ENCODE peak calls at places on chromosomes 4 and X, in nine cellular contexts. S is NB4, J is bronchial epithelial cell, H is AG04449, U is neural crest cell, P is tibial nerve, I is RWPE1, V is WTC11, B is mesothelial cell of epicardium. T is an unnamed sample.
A peak's percentile ranks its signal among the peaks of the same experiment; 100 is the strongest.

GRCh38 chr4:56048621-56049427 is 100.1 kb downstream of the CEP135 start:
- DNase-seq in J (no peak), V (peak; percentile 70), P (no peak), I (peak; percentile 52), S (peak; percentile 74), U (peak; percentile 68), H (no peak), B (peak; percentile 45), T (no peak)

GRCh38 chr4:10083861-10084641 is 32.5 kb downstream of the WDR1 start:
- DNase-seq in V (peak; percentile 1), H (no peak), U (no peak), I (no peak), P (no peak), J (no peak), B (peak; percentile 10), S (no peak), T (peak; percentile 18)

GRCh38 chr4:181006509-181007290 is 1236.5 kb upstream of the TENM3 start:
- DNase-seq in H (no peak), B (no peak), P (no peak), V (no peak), U (no peak), I (no peak), S (no peak), J (no peak), T (no peak)

GRCh38 chr4:56410247-56410646 is 23.0 kb upstream of the AASDH start:
- DNase-seq in H (peak; percentile 83), I (peak; percentile 91), B (no peak), U (no peak), P (peak; percentile 78), S (peak; percentile 29), J (peak; percentile 99), V (no peak), T (no peak)

GRCh38 chr4:94483895-94484294 is 32.2 kb downstream of the PDLIM5 start:
- DNase-seq in V (no peak), U (no peak), H (no peak), P (no peak), S (no peak), B (no peak), J (no peak), I (no peak), T (no peak)

GRCh38 chrX:19578956-19579355 is 63.6 kb upstream of the MAP3K15 start:
- DNase-seq in I (no peak), H (no peak), U (no peak), P (no peak), V (no peak), J (no peak), S (no peak), B (no peak), T (no peak)

GRCh38 chr4:48187813-48188212 is 53.8 kb upstream of the TXK start:
- DNase-seq in P (no peak), I (no peak), J (no peak), U (no peak), H (no peak), B (no peak), S (no peak), V (no peak), T (no peak)

GRCh38 chr4:65791807-65792308 is 121.6 kb upstream of the EPHA5 start:
- DNase-seq in H (no peak), P (no peak), B (no peak), I (no peak), V (no peak), U (no peak), J (peak; percentile 2), S (peak; percentile 4), T (no peak)

GRCh38 chrX:156000361-156000926 is 2.9 kb downstream of the IL9R start:
- DNase-seq in U (no peak), V (no peak), J (no peak), H (no peak), I (no peak), P (no peak), S (no peak), B (no peak), T (no peak)

GRCh38 chr4:172822322-172822721 is 346.3 kb upstream of the GALNT7 start:
- DNase-seq in H (no peak), S (no peak), P (no peak), V (no peak), I (no peak), B (no peak), J (no peak), U (no peak), T (no peak)

GRCh38 chrX:66731398-66731797 is 92.5 kb upstream of the EDA2R start:
- DNase-seq in U (no peak), V (no peak), S (peak; percentile 56), B (no peak), J (peak; percentile 43), I (no peak), P (no peak), H (no peak), T (no peak)
- TF ChIP-seq CTCF in U (peak; percentile 56), V (no peak), S (peak; percentile 19), B (peak; percentile 31), J (peak; percentile 26), I (peak; percentile 25), P (peak; percentile 24), H (peak; percentile 21), T (no peak)

GRCh38 chr4:6684656-6685055 is 9.0 kb upstream of the S100P start:
- DNase-seq in J (no peak), U (no peak), P (no peak), V (no peak), H (no peak), B (no peak), I (no peak), S (no peak), T (no peak)

GRCh38 chr4:6676722-6677558 is 16.7 kb upstream of the S100P start:
- DNase-seq in B (no peak), H (no peak), I (no peak), S (no peak), J (no peak), V (no peak), U (no peak), P (no peak), T (no peak)

GRCh38 chr4:6680372-6681034 is 13.2 kb upstream of the S100P start:
- DNase-seq in S (peak; percentile 48), J (no peak), I (no peak), H (no peak), B (no peak), P (no peak), V (peak; percentile 65), U (no peak), T (no peak)

GRCh38 chr4:6682862-6683590 is 10.7 kb upstream of the S100P start:
- DNase-seq in P (no peak), U (no peak), V (no peak), I (no peak), S (peak; percentile 94), J (no peak), H (no peak), B (no peak), T (no peak)

GRCh38 chr4:6681191-6681590 is 12.5 kb upstream of the S100P start:
- DNase-seq in B (no peak), U (no peak), J (no peak), I (no peak), P (no peak), V (peak; percentile 49), H (no peak), S (peak; percentile 43), T (no peak)
- TF ChIP-seq CTCF in B (no peak), U (no peak), J (peak; percentile 43), I (peak; percentile 19), P (no peak), V (no peak), H (no peak), S (peak; percentile 47), T (no peak)

GRCh38 chrX:121216979-121217378 is 169.6 kb downstream of the GLUD2 start:
- DNase-seq in U (no peak), I (no peak), B (no peak), V (no peak), J (no peak), S (no peak), P (no peak), H (no peak), T (no peak)
- TF ChIP-seq CTCF in U (no peak), I (no peak), B (no peak), V (no peak), J (no peak), S (no peak), P (no peak), H (no peak), T (no peak)

GRCh38 chr4:19224820-19225219 is 1026.9 kb upstream of the SLIT2 start:
- DNase-seq in B (no peak), S (peak; percentile 40), I (no peak), V (no peak), P (no peak), H (no peak), J (peak; percentile 47), U (no peak), T (no peak)
- TF ChIP-seq CTCF in B (peak; percentile 71), S (no peak), I (peak; percentile 42), V (no peak), P (peak; percentile 43), H (no peak), J (no peak), U (peak; percentile 71), T (no peak)

GRCh38 chrX:97199501-97199900 is 315.8 kb downstream of the RPA4 start:
- DNase-seq in P (no peak), S (no peak), I (no peak), B (no peak), J (no peak), U (no peak), H (no peak), V (no peak), T (no peak)

GRCh38 chrX:97200454-97200853 is 316.7 kb downstream of the RPA4 start:
- DNase-seq in I (no peak), S (no peak), B (no peak), P (no peak), U (no peak), V (peak; percentile 36), H (no peak), J (no peak), T (no peak)
- TF ChIP-seq CTCF in I (no peak), S (no peak), B (no peak), P (no peak), U (no peak), V (no peak), H (no peak), J (no peak), T (no peak)

GRCh38 chrX:46690818-46691217 is 68.1 kb downstream of the SLC9A7 start:
- DNase-seq in H (no peak), V (no peak), B (no peak), J (no peak), I (no peak), U (no peak), P (no peak), S (no peak), T (no peak)
- TF ChIP-seq CTCF in H (no peak), V (no peak), B (no peak), J (no peak), I (no peak), U (no peak), P (no peak), S (no peak), T (no peak)

GRCh38 chrX:80755174-80755573 is 54.5 kb downstream of the BRWD3 start:
- DNase-seq in S (no peak), J (no peak), B (no peak), P (no peak), I (no peak), H (no peak), U (no peak), V (no peak), T (no peak)

GRCh38 chrX:80747832-80748231 is 61.8 kb downstream of the BRWD3 start:
- DNase-seq in U (no peak), J (peak; percentile 39), V (no peak), P (no peak), H (no peak), S (no peak), I (no peak), B (no peak), T (no peak)

GRCh38 chrX:80749404-80749803 is 60.3 kb downstream of the BRWD3 start:
- DNase-seq in V (no peak), S (no peak), U (no peak), P (no peak), H (no peak), J (no peak), I (no peak), B (no peak), T (no peak)

GRCh38 chrX:80751456-80751855 is 58.2 kb downstream of the BRWD3 start:
- DNase-seq in U (no peak), J (no peak), V (no peak), B (no peak), H (peak; percentile 24), P (no peak), I (no peak), S (no peak), T (no peak)
- TF ChIP-seq CTCF in U (no peak), J (no peak), V (no peak), B (no peak), H (no peak), P (no peak), I (no peak), S (no peak), T (no peak)